ENCODE peak calls at places on chromosomes 11 and 22, in four cellular contexts. C, U, H and E are unnamed samples.

GRCh38 chr11:43923327-43924111 is 18.9 kb upstream of the C11orf96 start:
- DNase-seq in H (peak; percentile 59), U (peak; percentile 39), C (peak; percentile 59), E (no peak)

GRCh38 chr22:23116506-23117263 is 25.1 kb downstream of the RSPH14 start:
- DNase-seq in U (no peak), H (no peak), C (no peak), E (no peak)

GRCh38 chr11:131356201-131356600 is 14.2 kb upstream of the NTM start:
- DNase-seq in H (no peak), U (no peak), C (peak; percentile 34), E (peak; percentile 37)

GRCh38 chr11:47905358-47906059 is 57.4 kb upstream of the NUP160 start:
- DNase-seq in U (no peak), H (no peak), C (no peak), E (peak; percentile 77)

GRCh38 chr11:103798456-103798855 is 238.0 kb upstream of the DDI1 start:
- DNase-seq in U (no peak), H (no peak), C (no peak), E (no peak)

GRCh38 chr22:25148149-25148691 is 51.4 kb upstream of the CRYBB3 start:
- DNase-seq in H (no peak), C (no peak), U (no peak), E (no peak)

GRCh38 chr11:117172678-117173421 is 5.7 kb upstream of the SIDT2 start:
- DNase-seq in U (no peak), C (peak; percentile 49), H (no peak), E (peak; percentile 45)

GRCh38 chr22:21694795-21695431 is 29.1 kb downstream of the PPIL2 start:
- DNase-seq in U (no peak), C (no peak), H (no peak), E (no peak)

GRCh38 chr11:36583667-36584066 is 10.6 kb upstream of the IFTAP start:
- DNase-seq in C (no peak), H (no peak), U (no peak), E (no peak)

GRCh38 chr22:37282385-37282677 is at the start of gene CYTH4:
- DNase-seq in C (no peak), U (peak; percentile 35), H (no peak), E (peak; percentile 85)

GRCh38 chr11:40328890-40329617 is 1130.4 kb downstream of the LRRC4C start:
- DNase-seq in U (no peak), C (peak; percentile 97), H (peak; percentile 96), E (no peak)

GRCh38 chr22:38204784-38205183 is 3.0 kb downstream of the MAFF start:
- DNase-seq in H (no peak), C (no peak), U (no peak), E (peak; percentile 79)

GRCh38 chr11:81569999-81570398 is 1163.7 kb downstream of the FAM181B start:
- DNase-seq in H (no peak), C (no peak), U (no peak), E (no peak)

GRCh38 chr11:83191491-83191890 is 2.0 kb upstream of the ANKRD42 start:
- DNase-seq in U (no peak), H (no peak), C (no peak), E (no peak)

GRCh38 chr22:29202231-29203192 is 3.2 kb upstream of the EMID1 start:
- DNase-seq in H (peak; percentile 56), C (no peak), U (no peak), E (peak; percentile 92)

GRCh38 chr11:91248199-91248807 is 976.3 kb upstream of the FAT3 start:
- DNase-seq in U (no peak), H (no peak), C (peak; percentile 76), E (peak; percentile 24)

GRCh38 chr11:78838417-78838816 is 263.8 kb upstream of the NARS2 start:
- DNase-seq in U (no peak), H (no peak), C (peak; percentile 49), E (no peak)

GRCh38 chr22:26619510-26619909 is 1.7 kb upstream of the CRYBB1 start:
- DNase-seq in H (no peak), U (no peak), C (no peak), E (no peak)

GRCh38 chr11:70176940-70177689 is 26.0 kb upstream of the FADD start:
- DNase-seq in C (peak; percentile 12), H (peak; percentile 43), U (no peak), E (no peak)

GRCh38 chr11:32438883-32439487 is 3.6 kb upstream of the WT1 start:
- DNase-seq in C (no peak), H (no peak), U (no peak), E (peak; percentile 10)

GRCh38 chr11:65425971-65426838 is 3.6 kb downstream of the NEAT1 start:
- DNase-seq in U (no peak), C (peak; percentile 87), H (no peak), E (peak; percentile 100)